ENCODE peak calls at places on chromosomes 16 and 17, in five cellular contexts. One of them, this sample, is unnamed.
A peak's percentile ranks its signal among the peaks of the same experiment; 100 is the strongest.

GRCh38 chr17:80855968-80856862 is 135.4 kb upstream of the CHMP6 start:
- DNase-seq in RWPE1: peak; percentile 89
- DNase-seq in astrocyte of the spinal cord: peak; percentile 97
- DNase-seq in esophagus squamous epithelium: no peak
- DNase-seq in Calu3: peak; percentile 72
- DNase-seq in this sample: peak; percentile 98

GRCh38 chr17:71922439-71922838 is 198.4 kb upstream of the SOX9 start:
- DNase-seq in Calu3: no peak
- DNase-seq in esophagus squamous epithelium: no peak
- DNase-seq in RWPE1: peak; percentile 70
- DNase-seq in astrocyte of the spinal cord: peak; percentile 90
- DNase-seq in this sample: no peak

GRCh38 chr17:45342306-45342705 is 25.5 kb upstream of the MAP3K14 start:
- DNase-seq in RWPE1: no peak
- DNase-seq in esophagus squamous epithelium: no peak
- DNase-seq in Calu3: no peak
- DNase-seq in astrocyte of the spinal cord: no peak
- DNase-seq in this sample: no peak

GRCh38 chr16:83171396-83171795 is 544.6 kb downstream of the CDH13 start:
- DNase-seq in Calu3: no peak
- DNase-seq in esophagus squamous epithelium: no peak
- DNase-seq in astrocyte of the spinal cord: no peak
- DNase-seq in RWPE1: no peak
- DNase-seq in this sample: no peak

GRCh38 chr17:14205992-14206461 is 30.6 kb downstream of the CDRT15 start:
- DNase-seq in Calu3: peak; percentile 92
- DNase-seq in esophagus squamous epithelium: no peak
- DNase-seq in astrocyte of the spinal cord: no peak
- DNase-seq in RWPE1: peak; percentile 92
- DNase-seq in this sample: no peak

GRCh38 chr16:85746431-85747227 is 4.3 kb downstream of the C16orf74 start:
- DNase-seq in astrocyte of the spinal cord: peak; percentile 15
- DNase-seq in esophagus squamous epithelium: no peak
- DNase-seq in RWPE1: peak; percentile 92
- DNase-seq in Calu3: peak; percentile 75
- DNase-seq in this sample: peak; percentile 27

GRCh38 chr17:72984145-72984924 is 108.2 kb downstream of the SLC39A11 start:
- DNase-seq in RWPE1: peak; percentile 67
- DNase-seq in astrocyte of the spinal cord: peak; percentile 89
- DNase-seq in esophagus squamous epithelium: no peak
- DNase-seq in Calu3: peak; percentile 54
- DNase-seq in this sample: peak; percentile 81

GRCh38 chr17:3770471-3770870 is 30.5 kb downstream of the ITGAE start:
- DNase-seq in astrocyte of the spinal cord: no peak
- DNase-seq in esophagus squamous epithelium: no peak
- DNase-seq in RWPE1: no peak
- DNase-seq in Calu3: no peak
- DNase-seq in this sample: no peak

GRCh38 chr17:19321481-19322128 is 40.9 kb downstream of the B9D1 start:
- DNase-seq in esophagus squamous epithelium: no peak
- DNase-seq in RWPE1: no peak
- DNase-seq in Calu3: no peak
- DNase-seq in astrocyte of the spinal cord: no peak
- DNase-seq in this sample: no peak

GRCh38 chr17:75588546-75589016 is 981 bp downstream of the MYO15B start:
- DNase-seq in Calu3: no peak
- DNase-seq in esophagus squamous epithelium: no peak
- DNase-seq in astrocyte of the spinal cord: no peak
- DNase-seq in RWPE1: no peak
- DNase-seq in this sample: no peak

GRCh38 chr17:14123579-14124278 is 54.4 kb downstream of the COX10 start:
- DNase-seq in astrocyte of the spinal cord: no peak
- DNase-seq in esophagus squamous epithelium: no peak
- DNase-seq in RWPE1: no peak
- DNase-seq in Calu3: no peak
- DNase-seq in this sample: no peak

GRCh38 chr17:57234252-57235092 is 21.9 kb upstream of the MSI2 start:
- DNase-seq in astrocyte of the spinal cord: no peak
- DNase-seq in RWPE1: no peak
- DNase-seq in Calu3: no peak
- DNase-seq in esophagus squamous epithelium: no peak
- DNase-seq in this sample: no peak

DNA sequence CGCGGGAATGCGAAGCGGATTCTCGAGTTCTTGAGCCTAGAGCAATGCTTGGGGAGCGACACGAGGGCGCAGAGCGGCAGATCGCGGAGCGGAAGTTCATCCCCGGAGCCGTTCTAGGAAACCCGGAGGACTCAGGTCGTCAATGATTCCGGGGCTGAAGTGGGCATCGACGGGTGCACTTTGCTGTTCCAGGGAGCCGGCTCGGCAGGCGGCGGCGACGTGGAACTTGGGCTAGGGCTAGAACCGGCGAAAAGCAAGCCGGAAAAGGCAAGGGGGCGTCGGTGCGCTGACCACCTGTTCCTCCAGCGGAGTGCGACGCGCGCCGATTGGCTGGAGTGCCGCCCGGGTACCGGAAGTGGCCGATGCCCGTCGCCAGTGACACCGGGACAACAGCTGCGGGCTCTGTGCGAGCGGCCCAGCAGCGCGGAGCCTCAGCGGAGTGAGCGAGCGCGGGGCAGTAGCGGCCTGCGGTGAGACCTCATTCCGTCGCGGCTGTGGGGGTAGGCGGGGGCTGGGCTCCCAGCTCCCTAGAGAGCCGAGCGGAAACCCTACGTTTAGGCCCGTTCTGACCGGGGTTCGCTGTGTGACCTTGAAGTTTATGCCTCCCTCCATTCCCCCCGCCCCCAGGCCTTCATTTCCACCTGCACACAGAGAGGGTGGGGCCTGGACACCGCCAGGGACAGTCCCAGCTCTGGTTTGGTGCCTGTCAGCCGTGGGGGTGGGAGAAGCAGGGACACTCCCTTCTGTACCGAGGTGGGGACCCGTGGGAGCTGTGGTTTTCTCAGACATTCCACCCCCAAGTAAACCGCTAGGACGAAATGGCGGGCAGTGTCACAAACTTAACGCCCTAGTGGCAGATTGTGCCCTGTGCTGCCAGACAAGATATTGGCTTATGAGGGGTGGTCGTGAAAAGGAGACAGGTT is at the start of gene ZFP3:
- DNase-seq in astrocyte of the spinal cord: peak; percentile 82
- DNase-seq in Calu3: no peak
- DNase-seq in RWPE1: peak; percentile 71
- DNase-seq in esophagus squamous epithelium: peak; percentile 51
- DNase-seq in this sample: no peak
- TF ChIP-seq CTCF in astrocyte of the spinal cord: peak; percentile 6
- TF ChIP-seq CTCF in Calu3: no peak
- TF ChIP-seq CTCF in RWPE1: no peak
- TF ChIP-seq CTCF in esophagus squamous epithelium: no peak
- TF ChIP-seq CTCF in this sample: no peak

GRCh38 chr17:60231691-60232090 is 81.9 kb downstream of the CA4 start:
- DNase-seq in Calu3: no peak
- DNase-seq in RWPE1: no peak
- DNase-seq in esophagus squamous epithelium: no peak
- DNase-seq in astrocyte of the spinal cord: peak; percentile 23
- DNase-seq in this sample: peak; percentile 64
- TF ChIP-seq CTCF in Calu3: no peak
- TF ChIP-seq CTCF in RWPE1: no peak
- TF ChIP-seq CTCF in esophagus squamous epithelium: no peak
- TF ChIP-seq CTCF in astrocyte of the spinal cord: no peak
- TF ChIP-seq CTCF in this sample: no peak

GRCh38 chr17:21525464-21526130 is 149.4 kb downstream of the KCNJ12 start:
- DNase-seq in astrocyte of the spinal cord: no peak
- DNase-seq in RWPE1: no peak
- DNase-seq in Calu3: no peak
- DNase-seq in esophagus squamous epithelium: no peak
- DNase-seq in this sample: no peak
- TF ChIP-seq CTCF in astrocyte of the spinal cord: no peak
- TF ChIP-seq CTCF in RWPE1: no peak
- TF ChIP-seq CTCF in Calu3: no peak
- TF ChIP-seq CTCF in esophagus squamous epithelium: peak; percentile 15
- TF ChIP-seq CTCF in this sample: peak; percentile 46

GRCh38 chr16:12371497-12371896 is 395.0 kb downstream of the SNX29 start:
- DNase-seq in esophagus squamous epithelium: no peak
- DNase-seq in astrocyte of the spinal cord: no peak
- DNase-seq in RWPE1: no peak
- DNase-seq in Calu3: no peak
- DNase-seq in this sample: no peak
- TF ChIP-seq CTCF in esophagus squamous epithelium: no peak
- TF ChIP-seq CTCF in astrocyte of the spinal cord: no peak
- TF ChIP-seq CTCF in RWPE1: no peak
- TF ChIP-seq CTCF in Calu3: no peak
- TF ChIP-seq CTCF in this sample: no peak

GRCh38 chr17:42005128-42005527 is 12.1 kb downstream of the DNAJC7 start:
- DNase-seq in RWPE1: no peak
- DNase-seq in esophagus squamous epithelium: no peak
- DNase-seq in astrocyte of the spinal cord: no peak
- DNase-seq in Calu3: no peak
- DNase-seq in this sample: no peak

GRCh38 chr17:42010898-42011516 is 6.2 kb downstream of the DNAJC7 start:
- DNase-seq in astrocyte of the spinal cord: no peak
- DNase-seq in esophagus squamous epithelium: no peak
- DNase-seq in Calu3: no peak
- DNase-seq in RWPE1: peak; percentile 92
- DNase-seq in this sample: peak; percentile 41

GRCh38 chr17:42009170-42009569 is 8.1 kb downstream of the DNAJC7 start:
- DNase-seq in esophagus squamous epithelium: no peak
- DNase-seq in Calu3: no peak
- DNase-seq in RWPE1: no peak
- DNase-seq in astrocyte of the spinal cord: no peak
- DNase-seq in this sample: no peak
- TF ChIP-seq CTCF in esophagus squamous epithelium: peak; percentile 49
- TF ChIP-seq CTCF in Calu3: no peak
- TF ChIP-seq CTCF in RWPE1: no peak
- TF ChIP-seq CTCF in astrocyte of the spinal cord: no peak
- TF ChIP-seq CTCF in this sample: peak; percentile 38

GRCh38 chr16:49559242-49559641 is 185.6 kb downstream of the C16orf78 start:
- DNase-seq in RWPE1: no peak
- DNase-seq in astrocyte of the spinal cord: no peak
- DNase-seq in Calu3: no peak
- DNase-seq in esophagus squamous epithelium: no peak
- DNase-seq in this sample: no peak

GRCh38 chr16:49557070-49557446 is 183.5 kb downstream of the C16orf78 start:
- DNase-seq in RWPE1: no peak
- DNase-seq in astrocyte of the spinal cord: no peak
- DNase-seq in Calu3: no peak
- DNase-seq in esophagus squamous epithelium: no peak
- DNase-seq in this sample: no peak

GRCh38 chr16:49558451-49558850 is 184.8 kb downstream of the C16orf78 start:
- DNase-seq in RWPE1: no peak
- DNase-seq in astrocyte of the spinal cord: no peak
- DNase-seq in esophagus squamous epithelium: no peak
- DNase-seq in Calu3: no peak
- DNase-seq in this sample: no peak

GRCh38 chr16:49560018-49560830 is 186.6 kb downstream of the C16orf78 start:
- DNase-seq in Calu3: no peak
- DNase-seq in RWPE1: no peak
- DNase-seq in astrocyte of the spinal cord: peak; percentile 69
- DNase-seq in esophagus squamous epithelium: no peak
- DNase-seq in this sample: no peak

DNA sequence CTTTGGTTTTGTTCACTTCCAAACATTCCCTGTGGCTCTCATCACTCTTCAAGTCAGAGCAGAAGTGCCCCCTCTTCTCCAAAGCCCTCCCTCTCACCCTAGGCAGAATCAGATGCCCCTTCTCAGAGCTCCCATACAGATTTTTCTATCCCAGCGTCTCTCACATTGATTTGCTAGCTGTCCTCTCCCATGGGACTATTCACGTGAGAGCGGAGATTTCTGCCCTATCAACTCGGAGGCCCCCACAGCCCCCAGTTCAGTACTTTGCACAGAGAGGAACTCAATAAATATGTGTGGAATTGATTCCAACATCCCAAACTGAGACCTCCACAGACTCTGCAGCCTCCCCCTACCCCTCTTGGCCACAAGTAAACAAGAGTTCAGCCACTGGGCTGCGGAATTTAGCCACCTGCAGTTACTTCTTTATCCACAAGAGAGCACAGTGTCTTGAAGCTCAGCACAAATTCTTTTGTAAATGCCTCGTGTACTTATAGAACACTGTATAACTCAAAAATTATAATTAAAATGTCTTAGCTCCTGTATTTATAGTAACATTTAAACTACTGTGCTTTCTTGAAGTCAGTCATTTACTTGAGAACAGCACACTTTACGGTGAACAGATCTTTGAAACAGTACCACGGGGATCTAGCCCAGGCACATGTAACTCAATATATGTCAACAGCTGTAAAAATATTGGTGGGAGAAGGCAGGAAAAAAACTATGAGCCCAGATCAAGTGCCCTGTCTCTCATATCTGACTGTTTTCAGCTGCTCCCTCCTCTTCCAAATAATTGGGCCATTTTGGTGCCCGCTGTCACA is 182.9 kb downstream of the C16orf78 start:
- DNase-seq in RWPE1: peak; percentile 24
- DNase-seq in Calu3: no peak
- DNase-seq in astrocyte of the spinal cord: peak; percentile 69
- DNase-seq in esophagus squamous epithelium: no peak
- DNase-seq in this sample: no peak
- TF ChIP-seq CTCF in RWPE1: no peak
- TF ChIP-seq CTCF in Calu3: peak; percentile 30
- TF ChIP-seq CTCF in astrocyte of the spinal cord: peak; percentile 76
- TF ChIP-seq CTCF in esophagus squamous epithelium: peak; percentile 48
- TF ChIP-seq CTCF in this sample: peak; percentile 45